ENCODE peak calls at places on chromosomes 13 and 19, in nine cellular contexts. One of them, this sample, is unnamed.

GRCh38 chr19:14054721-14055120 is 7.2 kb downstream of the PALM3 start:
- DNase-seq in PC-3: no peak
- DNase-seq in tibial nerve: no peak
- DNase-seq in tibial artery: no peak
- DNase-seq in HepG2: no peak
- DNase-seq in pancreas: no peak
- DNase-seq in suprapubic skin: no peak
- DNase-seq in K562: peak; percentile 5
- DNase-seq in neuronal stem cell: no peak
- DNase-seq in this sample: no peak

GRCh38 chr13:18978447-18978846 is 203.2 kb downstream of the TUBA3C start:
- DNase-seq in PC-3: no peak
- DNase-seq in tibial nerve: no peak
- DNase-seq in tibial artery: no peak
- DNase-seq in HepG2: no peak
- DNase-seq in pancreas: no peak
- DNase-seq in suprapubic skin: no peak
- DNase-seq in K562: no peak
- DNase-seq in neuronal stem cell: no peak
- DNase-seq in this sample: no peak

GRCh38 chr13:96460571-96460970 is 370.7 kb downstream of the HS6ST3 start:
- DNase-seq in PC-3: peak; percentile 21
- DNase-seq in tibial nerve: no peak
- DNase-seq in tibial artery: no peak
- DNase-seq in HepG2: no peak
- DNase-seq in pancreas: no peak
- DNase-seq in suprapubic skin: no peak
- DNase-seq in K562: no peak
- DNase-seq in neuronal stem cell: no peak
- DNase-seq in this sample: no peak

GRCh38 chr19:30864460-30865215 is 484.6 kb downstream of the TSHZ3 start:
- DNase-seq in PC-3: no peak
- DNase-seq in tibial nerve: no peak
- DNase-seq in tibial artery: peak; percentile 60
- DNase-seq in HepG2: no peak
- DNase-seq in pancreas: no peak
- DNase-seq in suprapubic skin: no peak
- DNase-seq in K562: no peak
- DNase-seq in neuronal stem cell: no peak
- DNase-seq in this sample: no peak

GRCh38 chr19:41936961-41937360 is 8.7 kb upstream of the ERFL start:
- DNase-seq in PC-3: no peak
- DNase-seq in tibial nerve: no peak
- DNase-seq in tibial artery: no peak
- DNase-seq in HepG2: no peak
- DNase-seq in pancreas: peak; percentile 37
- DNase-seq in suprapubic skin: no peak
- DNase-seq in K562: no peak
- DNase-seq in neuronal stem cell: no peak
- DNase-seq in this sample: no peak

GRCh38 chr13:109955598-109955997 is 169.2 kb upstream of the IRS2 start:
- DNase-seq in PC-3: no peak
- DNase-seq in tibial nerve: no peak
- DNase-seq in tibial artery: no peak
- DNase-seq in HepG2: peak; percentile 3
- DNase-seq in pancreas: no peak
- DNase-seq in suprapubic skin: no peak
- DNase-seq in K562: no peak
- DNase-seq in neuronal stem cell: no peak
- DNase-seq in this sample: no peak

GRCh38 chr19:18340237-18340989 is at the start of gene PGPEP1:
- DNase-seq in PC-3: peak; percentile 67
- DNase-seq in tibial nerve: peak; percentile 16
- DNase-seq in tibial artery: peak; percentile 83
- DNase-seq in HepG2: no peak
- DNase-seq in pancreas: peak; percentile 88
- DNase-seq in suprapubic skin: peak; percentile 83
- DNase-seq in K562: peak; percentile 97
- DNase-seq in neuronal stem cell: peak; percentile 56
- DNase-seq in this sample: peak; percentile 73

GRCh38 chr19:1169921-1170885 is 3.9 kb downstream of the SBNO2 start:
- DNase-seq in PC-3: peak; percentile 87
- DNase-seq in tibial nerve: no peak
- DNase-seq in tibial artery: no peak
- DNase-seq in HepG2: no peak
- DNase-seq in pancreas: peak; percentile 73
- DNase-seq in suprapubic skin: peak; percentile 80
- DNase-seq in K562: no peak
- DNase-seq in neuronal stem cell: no peak
- DNase-seq in this sample: no peak

GRCh38 chr19:35738021-35738886 is 4.0 kb downstream of the IGFLR1 start:
- DNase-seq in PC-3: no peak
- DNase-seq in tibial nerve: no peak
- DNase-seq in tibial artery: no peak
- DNase-seq in HepG2: no peak
- DNase-seq in pancreas: peak; percentile 71
- DNase-seq in suprapubic skin: no peak
- DNase-seq in K562: no peak
- DNase-seq in neuronal stem cell: no peak
- DNase-seq in this sample: no peak

GRCh38 chr19:18193388-18194207 is 580 bp downstream of the MPV17L2 start:
- DNase-seq in PC-3: peak; percentile 24
- DNase-seq in tibial nerve: no peak
- DNase-seq in tibial artery: peak; percentile 76
- DNase-seq in HepG2: no peak
- DNase-seq in pancreas: no peak
- DNase-seq in suprapubic skin: no peak
- DNase-seq in K562: peak; percentile 51
- DNase-seq in neuronal stem cell: no peak
- DNase-seq in this sample: peak; percentile 20

GRCh38 chr13:103157034-103157433 is 90.8 kb upstream of the SLC10A2 start:
- DNase-seq in PC-3: peak; percentile 5
- DNase-seq in tibial nerve: no peak
- DNase-seq in tibial artery: no peak
- DNase-seq in HepG2: no peak
- DNase-seq in pancreas: no peak
- DNase-seq in suprapubic skin: no peak
- DNase-seq in K562: no peak
- DNase-seq in neuronal stem cell: no peak
- DNase-seq in this sample: no peak

GRCh38 chr19:14248578-14249011 is 42.6 kb upstream of the ADGRL1 start:
- DNase-seq in PC-3: peak; percentile 43
- DNase-seq in tibial nerve: peak; percentile 14
- DNase-seq in tibial artery: no peak
- DNase-seq in HepG2: no peak
- DNase-seq in pancreas: peak; percentile 39
- DNase-seq in suprapubic skin: no peak
- DNase-seq in K562: peak; percentile 32
- DNase-seq in neuronal stem cell: peak; percentile 87
- DNase-seq in this sample: peak; percentile 11

GRCh38 chr13:27349458-27349857 is 75.0 kb upstream of the GTF3A start:
- DNase-seq in PC-3: no peak
- DNase-seq in tibial nerve: no peak
- DNase-seq in tibial artery: no peak
- DNase-seq in HepG2: no peak
- DNase-seq in pancreas: no peak
- DNase-seq in suprapubic skin: no peak
- DNase-seq in K562: no peak
- DNase-seq in neuronal stem cell: no peak
- DNase-seq in this sample: no peak

GRCh38 chr19:8022275-8022674 is 16.8 kb upstream of the ELAVL1 start:
- DNase-seq in PC-3: no peak
- DNase-seq in tibial nerve: no peak
- DNase-seq in tibial artery: no peak
- DNase-seq in HepG2: no peak
- DNase-seq in pancreas: no peak
- DNase-seq in suprapubic skin: no peak
- DNase-seq in K562: peak; percentile 34
- DNase-seq in neuronal stem cell: no peak
- DNase-seq in this sample: no peak

GRCh38 chr13:113967206-113967720 is 6.6 kb downstream of the C13orf46 start:
- DNase-seq in PC-3: no peak
- DNase-seq in tibial nerve: no peak
- DNase-seq in tibial artery: no peak
- DNase-seq in HepG2: no peak
- DNase-seq in pancreas: peak; percentile 67
- DNase-seq in suprapubic skin: no peak
- DNase-seq in K562: no peak
- DNase-seq in neuronal stem cell: no peak
- DNase-seq in this sample: no peak

GRCh38 chr13:66014757-66015156 is 1215.4 kb downstream of the PCDH9 start:
- DNase-seq in PC-3: peak; percentile 2
- DNase-seq in tibial nerve: no peak
- DNase-seq in tibial artery: no peak
- DNase-seq in HepG2: no peak
- DNase-seq in pancreas: no peak
- DNase-seq in suprapubic skin: no peak
- DNase-seq in K562: no peak
- DNase-seq in neuronal stem cell: no peak
- DNase-seq in this sample: no peak

GRCh38 chr13:29496241-29496712 is 99.2 kb downstream of the SLC7A1 start:
- DNase-seq in PC-3: peak; percentile 41
- DNase-seq in tibial nerve: no peak
- DNase-seq in tibial artery: no peak
- DNase-seq in HepG2: no peak
- DNase-seq in pancreas: peak; percentile 96
- DNase-seq in suprapubic skin: no peak
- DNase-seq in K562: no peak
- DNase-seq in neuronal stem cell: no peak
- DNase-seq in this sample: no peak

GRCh38 chr19:31500540-31500830 is 151.2 kb upstream of the TSHZ3 start:
- DNase-seq in PC-3: no peak
- DNase-seq in tibial nerve: no peak
- DNase-seq in tibial artery: no peak
- DNase-seq in HepG2: no peak
- DNase-seq in pancreas: no peak
- DNase-seq in suprapubic skin: peak; percentile 53
- DNase-seq in K562: no peak
- DNase-seq in neuronal stem cell: no peak
- DNase-seq in this sample: no peak

GRCh38 chr13:39490136-39490535 is 112.9 kb downstream of the LHFPL6 start:
- DNase-seq in PC-3: no peak
- DNase-seq in tibial nerve: no peak
- DNase-seq in tibial artery: no peak
- DNase-seq in HepG2: no peak
- DNase-seq in pancreas: no peak
- DNase-seq in suprapubic skin: no peak
- DNase-seq in K562: no peak
- DNase-seq in neuronal stem cell: peak; percentile 52
- DNase-seq in this sample: no peak
- H3K27ac ChIP-seq in PC-3: no peak overlapping the region
- H3K27ac ChIP-seq in tibial nerve: no peak overlapping the region
- H3K27ac ChIP-seq in tibial artery: no peak overlapping the region
- H3K27ac ChIP-seq in HepG2: no peak overlapping the region
- H3K27ac ChIP-seq in pancreas: no peak overlapping the region
- H3K27ac ChIP-seq in suprapubic skin: no peak overlapping the region
- H3K27ac ChIP-seq in K562: no peak overlapping the region
- H3K27ac ChIP-seq in neuronal stem cell: peak overlapping the region; percentile 66
- H3K27ac ChIP-seq in this sample: no peak overlapping the region

GRCh38 chr13:37869506-37869755 is 141 bp downstream of the TRPC4 start:
- DNase-seq in PC-3: no peak
- DNase-seq in tibial nerve: no peak
- DNase-seq in tibial artery: no peak
- DNase-seq in HepG2: no peak
- DNase-seq in pancreas: no peak
- DNase-seq in suprapubic skin: no peak
- DNase-seq in K562: no peak
- DNase-seq in neuronal stem cell: peak; percentile 48
- DNase-seq in this sample: no peak
- H3K36me3 ChIP-seq in PC-3: no peaks in the 10 kb centered on the region
- H3K36me3 ChIP-seq in tibial nerve: no peaks in the 10 kb centered on the region
- H3K36me3 ChIP-seq in tibial artery: no peaks in the 10 kb centered on the region
- H3K36me3 ChIP-seq in HepG2: no peaks in the 10 kb centered on the region
- H3K36me3 ChIP-seq in pancreas: no peaks in the 10 kb centered on the region
- H3K36me3 ChIP-seq in suprapubic skin: no peaks in the 10 kb centered on the region
- H3K36me3 ChIP-seq in K562: no peaks in the 10 kb centered on the region
- H3K36me3 ChIP-seq in neuronal stem cell: no peaks in the 10 kb centered on the region
- H3K36me3 ChIP-seq in this sample: no peaks in the 10 kb centered on the region

DNA sequence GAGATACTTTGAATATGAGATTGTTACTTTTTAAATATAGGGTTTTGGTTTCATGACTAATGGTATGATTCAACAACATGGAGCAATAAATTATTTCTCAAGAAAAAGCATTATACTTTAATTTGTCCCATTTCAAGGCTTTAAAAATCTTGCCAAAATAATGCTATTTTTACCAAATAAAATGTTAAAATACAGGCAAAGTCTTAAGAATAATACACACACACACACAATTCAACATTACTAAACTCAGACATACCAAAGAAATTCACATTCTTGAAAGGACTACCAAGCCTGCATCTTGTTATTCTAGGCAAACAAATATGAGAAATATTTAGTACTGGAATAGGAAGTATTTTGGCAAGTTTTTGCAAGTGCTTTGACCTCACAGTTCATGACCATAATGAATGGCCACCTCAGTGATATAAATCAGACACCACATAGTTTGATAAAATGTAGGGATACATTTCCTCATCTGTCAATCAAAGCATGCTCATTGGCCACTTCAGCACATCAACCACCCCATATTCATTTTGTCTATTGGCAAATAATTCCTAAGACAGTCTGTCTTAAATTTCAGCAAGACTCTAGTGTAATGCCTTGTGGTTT is 107.2 kb downstream of the NALCN start:
- DNase-seq in PC-3: peak; percentile 33
- DNase-seq in tibial nerve: no peak
- DNase-seq in tibial artery: no peak
- DNase-seq in HepG2: no peak
- DNase-seq in pancreas: no peak
- DNase-seq in suprapubic skin: no peak
- DNase-seq in K562: no peak
- DNase-seq in neuronal stem cell: no peak
- DNase-seq in this sample: no peak
- H3K27ac ChIP-seq in PC-3: peak overlapping the region; percentile 52
- H3K27ac ChIP-seq in tibial nerve: no peak overlapping the region
- H3K27ac ChIP-seq in tibial artery: peak overlapping the region; percentile 72
- H3K27ac ChIP-seq in HepG2: no peak overlapping the region
- H3K27ac ChIP-seq in pancreas: no peak overlapping the region
- H3K27ac ChIP-seq in suprapubic skin: no peak overlapping the region
- H3K27ac ChIP-seq in K562: no peak overlapping the region
- H3K27ac ChIP-seq in neuronal stem cell: no peak overlapping the region
- H3K27ac ChIP-seq in this sample: no peak overlapping the region

GRCh38 chr19:34230833-34231232 is 23.5 kb upstream of the GARRE1 start:
- DNase-seq in PC-3: no peak
- DNase-seq in tibial nerve: no peak
- DNase-seq in tibial artery: no peak
- DNase-seq in HepG2: no peak
- DNase-seq in pancreas: no peak
- DNase-seq in suprapubic skin: no peak
- DNase-seq in K562: no peak
- DNase-seq in neuronal stem cell: no peak
- DNase-seq in this sample: no peak
- H3K36me3 ChIP-seq in PC-3: peaks cover 24% of the 10 kb centered on the region
- H3K36me3 ChIP-seq in tibial nerve: no peaks in the 10 kb centered on the region
- H3K36me3 ChIP-seq in tibial artery: peaks cover 42% of the 10 kb centered on the region
- H3K36me3 ChIP-seq in HepG2: peaks cover 8% of the 10 kb centered on the region
- H3K36me3 ChIP-seq in pancreas: no peaks in the 10 kb centered on the region
- H3K36me3 ChIP-seq in suprapubic skin: peaks cover 38% of the 10 kb centered on the region
- H3K36me3 ChIP-seq in K562: peaks cover 42% of the 10 kb centered on the region
- H3K36me3 ChIP-seq in neuronal stem cell: peaks cover 61% of the 10 kb centered on the region
- H3K36me3 ChIP-seq in this sample: peaks cover 8% of the 10 kb centered on the region

This sample was measured in small intestine.